ENCODE peak calls at places on chromosomes 2 and 18, in seven cellular contexts. W, Z, P, E, U, D and O are unnamed samples.

GRCh38 chr2:6960659-6961058 is 43.4 kb downstream of the RNF144A start:
- DNase-seq in U (no peak), P (no peak), W (peak), D (no peak), E (no peak), Z (peak), O (peak)

GRCh38 chr2:115234175-115234574 is 791.7 kb downstream of the DPP10 start:
- DNase-seq in E (no peak), P (no peak), D (no peak), W (no peak), U (no peak), Z (no peak), O (no peak)

GRCh38 chr2:34570266-34570872 is 971.3 kb upstream of the FAM98A start:
- DNase-seq in E (no peak), P (peak), D (no peak), Z (no peak), U (no peak), W (no peak), O (peak)

GRCh38 chr18:7605705-7606104 is 38.6 kb downstream of the PTPRM start:
- DNase-seq in P (no peak), Z (no peak), D (no peak), E (no peak), U (no peak), W (no peak), O (no peak)

GRCh38 chr2:57177176-57177575 is 869.4 kb upstream of the VRK2 start:
- DNase-seq in D (no peak), P (no peak), U (no peak), Z (no peak), E (no peak), W (no peak), O (no peak)

GRCh38 chr2:175726213-175726612 is 275.9 kb downstream of the LNPK start:
- DNase-seq in E (no peak), W (peak), D (peak), U (no peak), P (no peak), Z (peak), O (peak)

GRCh38 chr2:212777020-212777491 is 238.5 kb upstream of the ERBB4 start:
- DNase-seq in U (no peak), Z (peak), E (no peak), P (peak), D (no peak), W (peak), O (peak)

GRCh38 chr2:94993176-94994062 is 32.1 kb upstream of the MAL start:
- DNase-seq in W (no peak), E (peak), Z (no peak), U (peak), P (no peak), D (no peak), O (no peak)

GRCh38 chr18:11324956-11325873 is 175.8 kb upstream of the PIEZO2 start:
- DNase-seq in D (no peak), Z (peak), P (no peak), E (no peak), W (peak), U (no peak), O (peak)

GRCh38 chr18:56563568-56563967 is 74.8 kb downstream of the TXNL1 start:
- DNase-seq in E (no peak), U (no peak), P (peak), Z (no peak), D (no peak), W (no peak), O (no peak)

GRCh38 chr2:235001237-235002133 is 49.7 kb downstream of the SH3BP4 start:
- DNase-seq in P (no peak), D (no peak), W (peak), E (no peak), Z (no peak), U (no peak), O (no peak)

GRCh38 chr2:3479430-3480320 is 39.7 kb downstream of the ADI1 start:
- DNase-seq in E (peak), W (no peak), P (no peak), Z (no peak), U (no peak), D (no peak), O (no peak)

GRCh38 chr2:115654362-115654761 is 1211.9 kb downstream of the DPP10 start:
- DNase-seq in U (no peak), E (no peak), P (no peak), W (no peak), Z (no peak), D (no peak), O (no peak)

GRCh38 chr2:223404616-223405015 is 197.5 kb downstream of the SCG2 start:
- DNase-seq in D (no peak), W (no peak), P (no peak), Z (no peak), U (no peak), E (no peak), O (no peak)

GRCh38 chr2:88656690-88657089 is 29.4 kb upstream of the EIF2AK3 start:
- DNase-seq in U (no peak), E (no peak), W (peak), P (no peak), D (no peak), Z (peak), O (peak)

GRCh38 chr18:23207994-23208393 is 72.7 kb downstream of the CABLES1 start:
- DNase-seq in D (no peak), U (no peak), E (no peak), P (no peak), Z (no peak), W (no peak), O (no peak)

GRCh38 chr2:37656512-37657423 is 14.7 kb downstream of the CDC42EP3 start:
- DNase-seq in W (no peak), E (no peak), Z (no peak), P (peak), D (no peak), U (no peak), O (no peak)

GRCh38 chr2:109636290-109636675 is 22.1 kb downstream of the SOWAHC start:
- DNase-seq in U (no peak), D (no peak), W (no peak), E (no peak), P (no peak), Z (no peak), O (peak)

GRCh38 chr2:38158361-38159128 is 82.6 kb upstream of the CYP1B1 start:
- DNase-seq in Z (peak), E (no peak), W (peak), D (no peak), P (no peak), U (no peak), O (no peak)

GRCh38 chr2:234957533-234958135 is 5.8 kb downstream of the SH3BP4 start:
- DNase-seq in P (no peak), W (peak), Z (peak), E (no peak), D (no peak), U (peak), O (peak)

GRCh38 chr2:47038656-47039501 is 116.2 kb downstream of the STPG4 start:
- DNase-seq in D (no peak), W (no peak), Z (no peak), E (peak), P (no peak), U (no peak), O (no peak)

GRCh38 chr2:28108143-28108542 is 217.6 kb downstream of the BABAM2 start:
- DNase-seq in U (no peak), D (no peak), P (no peak), E (no peak), W (no peak), Z (no peak), O (peak)

GRCh38 chr2:104790100-104790811 is 63.7 kb upstream of the POU3F3 start:
- DNase-seq in E (no peak), U (no peak), W (no peak), P (peak), Z (no peak), D (no peak), O (peak)

GRCh38 chr2:215973111-215973792 is 40.1 kb downstream of the MREG start:
- DNase-seq in P (no peak), Z (no peak), D (no peak), U (no peak), W (no peak), E (no peak), O (no peak)

GRCh38 chr2:20836521-20836920 is 13.6 kb upstream of the LDAH start:
- DNase-seq in W (no peak), U (no peak), P (no peak), E (no peak), Z (no peak), D (no peak), O (no peak)

GRCh38 chr2:188810591-188810990 is 163.6 kb upstream of the COL3A1 start:
- DNase-seq in E (no peak), D (no peak), W (peak), U (no peak), P (no peak), Z (no peak), O (peak)

GRCh38 chr2:133213651-133214050 is 354.6 kb downstream of the NCKAP5 start:
- DNase-seq in Z (peak), D (no peak), E (no peak), W (no peak), P (no peak), U (no peak), O (no peak)

GRCh38 chr2:172208881-172209325 is 106.2 kb upstream of the DLX2 start:
- DNase-seq in W (peak), E (no peak), P (no peak), D (no peak), Z (peak), U (no peak), O (peak)

GRCh38 chr2:165283342-165283741 is 44.1 kb downstream of the SCN2A start:
- DNase-seq in E (no peak), P (no peak), U (no peak), W (no peak), Z (no peak), D (no peak), O (no peak)

GRCh38 chr2:232276739-232277313 is 101.7 kb upstream of the ALPP start:
- DNase-seq in Z (no peak), E (no peak), P (no peak), D (no peak), U (no peak), W (no peak), O (no peak)

GRCh38 chr2:177612651-177613050 is 220.1 kb downstream of the AGPS start:
- DNase-seq in E (no peak), D (no peak), Z (no peak), P (no peak), W (no peak), U (no peak), O (no peak)

GRCh38 chr2:143545643-143546275 is 416.5 kb downstream of the ARHGAP15 start:
- DNase-seq in E (no peak), W (peak), U (no peak), P (no peak), Z (peak), D (peak), O (peak)

GRCh38 chr2:79005211-79005610 is 20.3 kb upstream of the REG3G start:
- DNase-seq in E (no peak), U (no peak), W (no peak), P (no peak), D (no peak), Z (no peak), O (no peak)

GRCh38 chr18:76450452-76450851 is 44.6 kb downstream of the ZNF516 start:
- DNase-seq in W (peak), U (no peak), D (no peak), E (no peak), Z (peak), P (no peak), O (peak)
- H3K4me3 ChIP-seq in W (peak), U (peak), D (peak), E (peak), Z (peak), P (no peak), O (peak)

GRCh38 chr2:191670787-191671186 is 7.1 kb upstream of the NABP1 start:
- DNase-seq in U (no peak), E (no peak), P (no peak), D (no peak), Z (no peak), W (no peak), O (no peak)
- H3K27ac ChIP-seq in U (no peak), E (no peak), P (no peak), D (no peak), Z (no peak), W (no peak), O (no peak)

DNA sequence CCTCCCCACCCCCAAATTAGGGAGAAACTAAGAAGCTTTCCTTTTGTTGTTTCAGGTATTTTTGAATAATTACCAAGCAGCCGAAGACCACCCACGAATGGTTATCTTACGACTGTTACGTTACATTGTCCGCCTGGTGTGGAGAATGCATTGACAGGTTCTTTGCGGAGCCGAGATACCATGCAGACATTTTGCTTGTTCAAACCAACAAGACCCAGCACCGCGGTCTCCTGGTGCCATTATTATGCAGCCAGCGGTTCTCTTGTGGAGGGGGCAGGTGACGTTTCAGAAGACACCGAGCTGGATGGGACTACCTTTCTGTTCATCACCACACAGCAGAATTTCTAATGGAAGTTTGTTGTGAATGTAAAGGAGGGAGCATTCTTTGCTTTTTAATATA is 43.4 kb downstream of the BCL2L11 start:
- DNase-seq in E (no peak), D (no peak), U (no peak), W (no peak), P (no peak), Z (no peak), O (no peak)
- H3K4me3 ChIP-seq in E (no peak), D (no peak), U (no peak), W (no peak), P (no peak), Z (no peak), O (no peak)

GRCh38 chr2:60612028-60612427 is 58.6 kb upstream of the BCL11A start:
- DNase-seq in E (no peak), D (no peak), U (no peak), Z (no peak), W (no peak), P (no peak), O (no peak)

GRCh38 chr2:60608679-60609078 is 55.2 kb upstream of the BCL11A start:
- DNase-seq in D (no peak), W (no peak), P (no peak), U (no peak), E (no peak), Z (peak), O (no peak)

GRCh38 chr2:60614319-60614718 is 60.9 kb upstream of the BCL11A start:
- DNase-seq in D (no peak), P (no peak), E (no peak), W (no peak), Z (no peak), U (no peak), O (no peak)
- H3K27ac ChIP-seq in D (no peak), P (no peak), E (no peak), W (no peak), Z (no peak), U (no peak), O (no peak)

GRCh38 chr18:78459646-78460045 is 520.0 kb upstream of the SALL3 start:
- DNase-seq in W (no peak), P (no peak), U (no peak), Z (no peak), E (no peak), D (no peak), O (no peak)

DNA sequence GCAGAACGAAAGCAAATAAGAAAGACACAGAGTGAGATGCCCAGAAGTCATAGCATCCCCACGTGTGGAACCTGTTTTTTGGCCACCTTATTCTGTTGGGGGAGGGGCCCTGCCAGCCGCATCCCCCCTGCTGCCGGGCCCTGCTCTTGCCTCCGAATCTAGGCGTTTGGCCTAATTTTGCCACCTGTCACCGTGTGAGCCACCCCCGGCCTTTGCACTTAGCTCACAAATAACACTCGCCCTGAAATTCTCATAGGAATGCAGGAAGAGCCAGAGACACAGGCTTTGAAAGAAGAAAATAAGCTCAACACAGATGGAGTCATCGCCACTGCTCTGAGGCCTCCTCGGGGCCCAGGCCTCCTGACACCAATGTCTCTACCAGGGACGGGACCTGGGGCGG is 522.6 kb upstream of the SALL3 start:
- DNase-seq in Z (no peak), U (no peak), D (no peak), P (no peak), W (no peak), E (no peak), O (no peak)
- H3K4me3 ChIP-seq in Z (no peak), U (no peak), D (no peak), P (no peak), W (no peak), E (no peak), O (no peak)

GRCh38 chr2:55059793-55060192 is 9.5 kb upstream of the RTN4 start:
- DNase-seq in D (no peak), W (no peak), U (no peak), Z (no peak), P (no peak), E (no peak), O (no peak)

GRCh38 chr2:55063226-55063625 is 13.0 kb upstream of the RTN4 start:
- DNase-seq in E (no peak), P (no peak), U (no peak), D (no peak), Z (no peak), W (no peak), O (no peak)

GRCh38 chr2:55063713-55064323 is 13.6 kb upstream of the RTN4 start:
- DNase-seq in U (no peak), Z (no peak), D (no peak), W (no peak), P (no peak), E (no peak), O (no peak)

GRCh38 chr2:55062754-55063153 is 12.5 kb upstream of the RTN4 start:
- DNase-seq in U (no peak), P (no peak), D (no peak), W (no peak), E (no peak), Z (no peak), O (no peak)

DNA sequence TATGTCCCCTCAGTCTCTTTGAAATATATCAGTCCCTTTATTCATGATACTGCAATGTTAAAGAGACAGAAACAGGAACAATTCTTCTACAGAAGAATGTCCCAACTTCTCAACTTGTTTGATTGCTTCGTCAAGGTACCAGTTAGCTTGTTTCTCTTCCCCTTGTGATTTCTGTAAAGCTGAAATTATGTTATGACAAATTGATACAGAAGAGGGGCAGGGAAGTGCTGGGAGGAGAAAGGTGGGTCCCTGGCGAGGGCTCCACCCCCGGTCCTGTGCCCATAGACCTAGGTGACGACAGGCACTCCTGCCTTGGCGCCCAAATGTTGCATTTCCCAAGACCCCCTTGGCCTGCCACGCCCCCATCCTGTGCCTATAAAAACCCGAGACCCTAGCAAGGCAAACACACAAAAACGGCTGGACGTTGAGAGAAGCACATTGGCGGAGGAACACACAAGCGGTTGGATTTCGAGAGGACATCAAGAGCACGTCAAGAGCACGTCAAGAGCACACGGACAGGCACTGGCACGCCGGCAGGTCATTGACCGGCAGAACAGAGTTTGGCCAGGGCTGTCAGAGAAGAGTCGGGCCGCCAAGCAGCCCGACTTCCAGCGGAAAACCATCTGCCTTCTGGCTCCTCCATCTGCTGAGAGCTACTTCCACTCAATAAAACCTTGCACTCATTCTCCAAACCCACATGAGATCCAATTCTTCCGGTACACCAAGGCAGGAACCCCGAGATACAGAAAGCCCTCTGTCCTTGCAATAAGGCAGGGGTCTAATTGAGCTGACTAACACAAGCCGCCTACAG is 11.5 kb upstream of the RTN4 start:
- DNase-seq in W (no peak), Z (no peak), U (peak), E (no peak), D (no peak), P (no peak), O (no peak)
- H3K27ac ChIP-seq in W (no peak), Z (no peak), U (no peak), E (no peak), D (no peak), P (no peak), O (no peak)